ENCODE peak calls at places on chromosomes 6 and 20, in nine cellular contexts. One of them, this sample, is unnamed.

GRCh38 chr6:118403036-118403435 is 145.1 kb upstream of the PLN start:
- DNase-seq in GM23338: no peak
- DNase-seq in MM.1S: no peak
- DNase-seq in neural progenitor cell: no peak
- DNase-seq in PC-3: no peak
- DNase-seq in HCT116: no peak
- DNase-seq in hepatocyte: no peak
- DNase-seq in OCI-LY7: no peak
- DNase-seq in SK-N-SH: no peak
- DNase-seq in this sample: no peak

GRCh38 chr6:157269261-157269794 is 54.0 kb downstream of the TMEM242 start:
- DNase-seq in GM23338: no peak
- DNase-seq in MM.1S: no peak
- DNase-seq in neural progenitor cell: no peak
- DNase-seq in PC-3: no peak
- DNase-seq in HCT116: no peak
- DNase-seq in hepatocyte: peak; percentile 38
- DNase-seq in OCI-LY7: no peak
- DNase-seq in SK-N-SH: no peak
- DNase-seq in this sample: peak; percentile 85

GRCh38 chr20:22768779-22769178 is 184.4 kb upstream of the FOXA2 start:
- DNase-seq in GM23338: peak; percentile 40
- DNase-seq in MM.1S: no peak
- DNase-seq in neural progenitor cell: peak; percentile 30
- DNase-seq in PC-3: peak; percentile 74
- DNase-seq in HCT116: no peak
- DNase-seq in hepatocyte: no peak
- DNase-seq in OCI-LY7: no peak
- DNase-seq in SK-N-SH: no peak
- DNase-seq in this sample: peak; percentile 14

GRCh38 chr6:134658596-134658995 is 291.3 kb downstream of the ALDH8A1 start:
- DNase-seq in GM23338: no peak
- DNase-seq in MM.1S: no peak
- DNase-seq in neural progenitor cell: no peak
- DNase-seq in PC-3: no peak
- DNase-seq in HCT116: no peak
- DNase-seq in hepatocyte: no peak
- DNase-seq in OCI-LY7: no peak
- DNase-seq in SK-N-SH: no peak
- DNase-seq in this sample: no peak

GRCh38 chr6:79671605-79672266 is 40.6 kb downstream of the SH3BGRL2 start:
- DNase-seq in GM23338: no peak
- DNase-seq in MM.1S: no peak
- DNase-seq in neural progenitor cell: no peak
- DNase-seq in PC-3: peak; percentile 71
- DNase-seq in HCT116: peak; percentile 59
- DNase-seq in hepatocyte: peak; percentile 59
- DNase-seq in OCI-LY7: peak; percentile 4
- DNase-seq in SK-N-SH: no peak
- DNase-seq in this sample: peak; percentile 61

GRCh38 chr6:150452642-150453243 is 83.9 kb downstream of the IYD start:
- DNase-seq in GM23338: no peak
- DNase-seq in MM.1S: no peak
- DNase-seq in neural progenitor cell: peak; percentile 21
- DNase-seq in PC-3: no peak
- DNase-seq in HCT116: no peak
- DNase-seq in hepatocyte: no peak
- DNase-seq in OCI-LY7: no peak
- DNase-seq in SK-N-SH: no peak
- DNase-seq in this sample: no peak

GRCh38 chr20:32216396-32217142 is 8.9 kb downstream of the POFUT1 start:
- DNase-seq in GM23338: no peak
- DNase-seq in MM.1S: no peak
- DNase-seq in neural progenitor cell: no peak
- DNase-seq in PC-3: no peak
- DNase-seq in HCT116: no peak
- DNase-seq in hepatocyte: peak; percentile 80
- DNase-seq in OCI-LY7: no peak
- DNase-seq in SK-N-SH: no peak
- DNase-seq in this sample: no peak

GRCh38 chr20:19709635-19710335 is 48.3 kb upstream of the RIN2 start:
- DNase-seq in GM23338: no peak
- DNase-seq in MM.1S: no peak
- DNase-seq in neural progenitor cell: no peak
- DNase-seq in PC-3: no peak
- DNase-seq in HCT116: no peak
- DNase-seq in hepatocyte: no peak
- DNase-seq in OCI-LY7: no peak
- DNase-seq in SK-N-SH: no peak
- DNase-seq in this sample: no peak

GRCh38 chr20:12835999-12836398 is 172.8 kb upstream of the SPTLC3 start:
- DNase-seq in GM23338: no peak
- DNase-seq in MM.1S: no peak
- DNase-seq in neural progenitor cell: no peak
- DNase-seq in PC-3: no peak
- DNase-seq in HCT116: no peak
- DNase-seq in hepatocyte: peak; percentile 29
- DNase-seq in OCI-LY7: no peak
- DNase-seq in SK-N-SH: no peak
- DNase-seq in this sample: no peak

GRCh38 chr20:38267251-38267650 is 6.7 kb upstream of the KIAA1755 start:
- DNase-seq in GM23338: no peak
- DNase-seq in MM.1S: no peak
- DNase-seq in neural progenitor cell: no peak
- DNase-seq in PC-3: no peak
- DNase-seq in HCT116: no peak
- DNase-seq in hepatocyte: no peak
- DNase-seq in OCI-LY7: no peak
- DNase-seq in SK-N-SH: no peak
- DNase-seq in this sample: no peak

GRCh38 chr6:5511924-5512323 is 250.6 kb downstream of the FARS2 start:
- DNase-seq in GM23338: no peak
- DNase-seq in MM.1S: no peak
- DNase-seq in neural progenitor cell: peak; percentile 50
- DNase-seq in PC-3: peak; percentile 76
- DNase-seq in HCT116: no peak
- DNase-seq in hepatocyte: no peak
- DNase-seq in OCI-LY7: no peak
- DNase-seq in SK-N-SH: no peak
- DNase-seq in this sample: peak; percentile 83

GRCh38 chr6:14231546-14232280 is 114.1 kb downstream of the CD83 start:
- DNase-seq in GM23338: no peak
- DNase-seq in MM.1S: no peak
- DNase-seq in neural progenitor cell: no peak
- DNase-seq in PC-3: no peak
- DNase-seq in HCT116: no peak
- DNase-seq in hepatocyte: no peak
- DNase-seq in OCI-LY7: no peak
- DNase-seq in SK-N-SH: no peak
- DNase-seq in this sample: peak; percentile 31

GRCh38 chr20:420721-421574 is 12.8 kb downstream of the RBCK1 start:
- DNase-seq in GM23338: peak; percentile 66
- DNase-seq in MM.1S: no peak
- DNase-seq in neural progenitor cell: no peak
- DNase-seq in PC-3: no peak
- DNase-seq in HCT116: no peak
- DNase-seq in hepatocyte: no peak
- DNase-seq in OCI-LY7: peak; percentile 66
- DNase-seq in SK-N-SH: peak; percentile 80
- DNase-seq in this sample: peak; percentile 40

GRCh38 chr6:111171577-111172400 is 84.5 kb downstream of the SLC16A10 start:
- DNase-seq in GM23338: no peak
- DNase-seq in MM.1S: no peak
- DNase-seq in neural progenitor cell: no peak
- DNase-seq in PC-3: peak; percentile 4
- DNase-seq in HCT116: no peak
- DNase-seq in hepatocyte: no peak
- DNase-seq in OCI-LY7: no peak
- DNase-seq in SK-N-SH: no peak
- DNase-seq in this sample: no peak

GRCh38 chr6:151071295-151071694 is 168.5 kb upstream of the AKAP12 start:
- DNase-seq in GM23338: no peak
- DNase-seq in MM.1S: no peak
- DNase-seq in neural progenitor cell: no peak
- DNase-seq in PC-3: peak; percentile 35
- DNase-seq in HCT116: no peak
- DNase-seq in hepatocyte: no peak
- DNase-seq in OCI-LY7: no peak
- DNase-seq in SK-N-SH: no peak
- DNase-seq in this sample: peak; percentile 93

GRCh38 chr20:16553684-16554083 is 19.6 kb downstream of the KIF16B start:
- DNase-seq in GM23338: no peak
- DNase-seq in MM.1S: no peak
- DNase-seq in neural progenitor cell: no peak
- DNase-seq in PC-3: no peak
- DNase-seq in HCT116: no peak
- DNase-seq in hepatocyte: no peak
- DNase-seq in OCI-LY7: no peak
- DNase-seq in SK-N-SH: no peak
- DNase-seq in this sample: no peak

GRCh38 chr20:16553161-16553560 is 20.1 kb downstream of the KIF16B start:
- DNase-seq in GM23338: no peak
- DNase-seq in MM.1S: no peak
- DNase-seq in neural progenitor cell: no peak
- DNase-seq in PC-3: no peak
- DNase-seq in HCT116: no peak
- DNase-seq in hepatocyte: no peak
- DNase-seq in OCI-LY7: no peak
- DNase-seq in SK-N-SH: no peak
- DNase-seq in this sample: no peak

GRCh38 chr20:16554766-16555543 is 18.3 kb downstream of the KIF16B start:
- DNase-seq in GM23338: no peak
- DNase-seq in MM.1S: no peak
- DNase-seq in neural progenitor cell: no peak
- DNase-seq in PC-3: no peak
- DNase-seq in HCT116: no peak
- DNase-seq in hepatocyte: no peak
- DNase-seq in OCI-LY7: no peak
- DNase-seq in SK-N-SH: no peak
- DNase-seq in this sample: no peak

GRCh38 chr20:16556299-16556698 is 16.9 kb downstream of the KIF16B start:
- DNase-seq in GM23338: no peak
- DNase-seq in MM.1S: no peak
- DNase-seq in neural progenitor cell: no peak
- DNase-seq in PC-3: peak; percentile 69
- DNase-seq in HCT116: no peak
- DNase-seq in hepatocyte: no peak
- DNase-seq in OCI-LY7: no peak
- DNase-seq in SK-N-SH: no peak
- DNase-seq in this sample: peak; percentile 66

DNA sequence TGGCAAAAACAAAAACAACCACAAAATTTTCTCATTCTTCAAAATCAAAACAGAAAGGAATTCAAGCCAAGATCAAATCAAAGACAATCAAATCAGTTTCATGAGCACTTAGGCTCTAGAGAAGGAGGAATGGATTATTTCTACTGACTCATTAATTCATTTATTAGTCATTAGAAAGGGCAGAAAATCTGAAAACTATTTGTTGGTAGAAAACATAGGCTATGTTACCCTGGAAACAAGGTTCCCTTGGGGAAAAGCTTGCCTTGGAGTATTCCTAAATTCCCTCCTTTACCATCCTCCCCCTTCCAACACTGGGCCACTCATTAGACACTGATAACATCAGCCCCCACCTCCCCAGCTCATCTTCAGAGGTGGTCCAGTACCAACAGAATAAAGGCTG is 17.5 kb downstream of the KIF16B start:
- DNase-seq in GM23338: no peak
- DNase-seq in MM.1S: no peak
- DNase-seq in neural progenitor cell: no peak
- DNase-seq in PC-3: peak; percentile 26
- DNase-seq in HCT116: no peak
- DNase-seq in hepatocyte: no peak
- DNase-seq in OCI-LY7: no peak
- DNase-seq in SK-N-SH: no peak
- DNase-seq in this sample: peak; percentile 40
- H3K4me2 ChIP-seq in GM23338: no peak overlapping the region
- H3K4me2 ChIP-seq in MM.1S: no peak overlapping the region
- H3K4me2 ChIP-seq in neural progenitor cell: no peak overlapping the region
- H3K4me2 ChIP-seq in PC-3: peak overlapping the region; percentile 11
- H3K4me2 ChIP-seq in HCT116: no peak overlapping the region
- H3K4me2 ChIP-seq in hepatocyte: no peak overlapping the region
- H3K4me2 ChIP-seq in OCI-LY7: no peak overlapping the region
- H3K4me2 ChIP-seq in SK-N-SH: no peak overlapping the region
- H3K4me2 ChIP-seq in this sample: no peak overlapping the region

DNA sequence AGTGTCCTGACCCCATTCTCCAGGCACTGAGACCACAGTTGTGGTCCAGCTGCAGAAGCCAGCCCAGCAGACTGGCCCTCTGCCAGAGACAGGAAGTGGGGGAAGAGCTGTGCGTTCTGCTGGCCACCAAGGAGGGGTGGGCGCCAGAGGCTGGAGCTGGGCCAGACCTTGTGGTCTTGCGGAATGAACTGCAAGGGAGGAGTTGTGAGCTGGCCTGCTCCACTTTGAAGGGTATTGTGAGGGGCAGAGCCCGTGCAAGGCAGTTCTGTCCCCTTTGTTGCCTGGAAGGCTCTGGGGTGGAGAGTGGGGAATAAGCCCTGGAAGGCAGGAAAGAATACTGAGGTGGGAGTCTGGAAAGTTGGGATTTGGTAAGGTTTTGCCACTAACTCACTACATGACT is 3.6 kb upstream of the MDFI start:
- DNase-seq in GM23338: peak; percentile 31
- DNase-seq in MM.1S: no peak
- DNase-seq in neural progenitor cell: peak; percentile 51
- DNase-seq in PC-3: no peak
- DNase-seq in HCT116: no peak
- DNase-seq in hepatocyte: peak; percentile 58
- DNase-seq in OCI-LY7: no peak
- DNase-seq in SK-N-SH: peak; percentile 90
- DNase-seq in this sample: no peak
- H3K27ac ChIP-seq in GM23338: no peak overlapping the region
- H3K27ac ChIP-seq in MM.1S: no peak overlapping the region
- H3K27ac ChIP-seq in neural progenitor cell: no peak overlapping the region
- H3K27ac ChIP-seq in PC-3: no peak overlapping the region
- H3K27ac ChIP-seq in HCT116: no peak overlapping the region
- H3K27ac ChIP-seq in hepatocyte: peak overlapping the region; percentile 59
- H3K27ac ChIP-seq in OCI-LY7: no peak overlapping the region
- H3K27ac ChIP-seq in SK-N-SH: no peak overlapping the region
- H3K27ac ChIP-seq in this sample: no peak overlapping the region

DNA sequence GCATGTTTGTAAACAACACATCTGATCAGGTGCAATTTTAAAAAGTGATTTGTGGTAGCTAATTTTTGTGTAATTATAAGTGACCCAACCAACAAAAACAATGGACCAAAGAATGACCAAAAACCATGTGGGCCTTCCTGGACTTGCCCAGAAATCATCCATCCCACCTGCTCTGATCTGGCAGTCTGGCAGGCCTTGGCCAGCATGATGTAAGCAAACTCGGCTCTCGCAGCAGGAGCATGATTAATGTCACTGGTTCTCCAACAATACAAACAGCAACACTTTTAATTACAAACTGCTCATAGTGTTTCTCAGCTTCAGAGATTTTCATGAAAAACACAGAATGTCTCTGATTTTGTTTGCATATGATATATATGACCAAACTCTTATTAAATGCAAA is 16.1 kb downstream of the TP53INP2 start:
- DNase-seq in GM23338: no peak
- DNase-seq in MM.1S: no peak
- DNase-seq in neural progenitor cell: no peak
- DNase-seq in PC-3: no peak
- DNase-seq in HCT116: no peak
- DNase-seq in hepatocyte: no peak
- DNase-seq in OCI-LY7: no peak
- DNase-seq in SK-N-SH: no peak
- DNase-seq in this sample: no peak
- TF ChIP-seq EZH2phosphoT487 in GM23338: no peak
- TF ChIP-seq EZH2phosphoT487 in MM.1S: no peak
- TF ChIP-seq EZH2phosphoT487 in neural progenitor cell: no peak
- TF ChIP-seq EZH2phosphoT487 in PC-3: no peak
- TF ChIP-seq EZH2phosphoT487 in HCT116: no peak
- TF ChIP-seq EZH2phosphoT487 in hepatocyte: no peak
- TF ChIP-seq EZH2phosphoT487 in OCI-LY7: no peak
- TF ChIP-seq EZH2phosphoT487 in SK-N-SH: no peak
- TF ChIP-seq EZH2phosphoT487 in this sample: no peak

GRCh38 chr20:25369971-25370370 is 20.7 kb downstream of the ABHD12 start:
- DNase-seq in GM23338: no peak
- DNase-seq in MM.1S: no peak
- DNase-seq in neural progenitor cell: no peak
- DNase-seq in PC-3: no peak
- DNase-seq in HCT116: no peak
- DNase-seq in hepatocyte: no peak
- DNase-seq in OCI-LY7: no peak
- DNase-seq in SK-N-SH: no peak
- DNase-seq in this sample: no peak
- H3K4me2 ChIP-seq in GM23338: no peak overlapping the region
- H3K4me2 ChIP-seq in MM.1S: no peak overlapping the region
- H3K4me2 ChIP-seq in neural progenitor cell: no peak overlapping the region
- H3K4me2 ChIP-seq in PC-3: no peak overlapping the region
- H3K4me2 ChIP-seq in HCT116: no peak overlapping the region
- H3K4me2 ChIP-seq in hepatocyte: no peak overlapping the region
- H3K4me2 ChIP-seq in OCI-LY7: no peak overlapping the region
- H3K4me2 ChIP-seq in SK-N-SH: no peak overlapping the region
- H3K4me2 ChIP-seq in this sample: no peak overlapping the region

This sample was measured in GM23248.